ENCODE peak calls at places on chromosomes 16 and 17, in four cellular contexts. T, Y, X and U are unnamed samples.
A peak's percentile ranks its signal among the peaks of the same experiment; 100 is the strongest.

GRCh38 chr16:12057276-12057675 is 80.7 kb downstream of the SNX29 start:
- DNase-seq in Y (no peak), X (no peak), T (peak; percentile 86), U (no peak)

GRCh38 chr17:33469911-33470310 is 176.8 kb upstream of the ASIC2 start:
- DNase-seq in Y (no peak), X (peak; percentile 4), T (peak; percentile 96), U (no peak)

GRCh38 chr16:80150978-80151705 is 389.7 kb upstream of the DYNLRB2 start:
- DNase-seq in T (peak; percentile 30), Y (no peak), X (no peak), U (no peak)

GRCh38 chr17:7020894-7021664 is 1.8 kb upstream of the BCL6B start:
- DNase-seq in T (no peak), Y (no peak), X (no peak), U (no peak)

GRCh38 chr16:88782454-88783390 is 2.3 kb downstream of the PIEZO1 start:
- DNase-seq in X (no peak), T (peak; percentile 59), Y (no peak), U (peak; percentile 53)

GRCh38 chr16:76639685-76640289 is 362.6 kb downstream of the CNTNAP4 start:
- DNase-seq in X (peak; percentile 16), T (peak; percentile 20), Y (peak; percentile 64), U (peak; percentile 40)

GRCh38 chr16:1670371-1670770 is 7.7 kb upstream of the JPT2 start:
- DNase-seq in T (no peak), X (no peak), Y (no peak), U (no peak)

GRCh38 chr16:75002474-75002873 is 3.6 kb downstream of the ZNRF1 start:
- DNase-seq in T (no peak), X (no peak), Y (no peak), U (no peak)

GRCh38 chr16:86896976-86897375 is 318.6 kb downstream of the FOXL1 start:
- DNase-seq in T (no peak), X (no peak), Y (no peak), U (no peak)

GRCh38 chr17:45190503-45191282 is 29.0 kb downstream of the HEXIM2 start:
- DNase-seq in T (no peak), Y (no peak), X (no peak), U (no peak)

GRCh38 chr17:32310927-32311568 is 30.9 kb downstream of the C17orf75 start:
- DNase-seq in X (no peak), T (no peak), Y (no peak), U (no peak)

GRCh38 chr17:77429985-77430752 is 289.4 kb downstream of the SEC14L1 start:
- DNase-seq in X (peak; percentile 86), T (peak; percentile 100), Y (peak; percentile 90), U (peak; percentile 84)

GRCh38 chr17:60079401-60079861 is 710 bp upstream of the HEATR6 start:
- DNase-seq in Y (no peak), X (no peak), T (peak; percentile 45), U (no peak)

GRCh38 chr17:74453665-74454196 is 12.7 kb upstream of the CD300A start:
- DNase-seq in T (no peak), Y (peak; percentile 91), X (no peak), U (peak; percentile 86)

GRCh38 chr17:80545499-80545826 is 825 bp downstream of the RPTOR start:
- DNase-seq in Y (no peak), T (no peak), X (no peak), U (peak; percentile 4)

GRCh38 chr16:74298104-74298503 is 1.5 kb downstream of the PSMD7 start:
- DNase-seq in X (no peak), Y (no peak), T (no peak), U (no peak)

GRCh38 chr17:2262146-2262587 is 41.4 kb downstream of the SMG6 start:
- DNase-seq in Y (no peak), T (peak; percentile 75), X (peak; percentile 59), U (no peak)

GRCh38 chr17:54948380-54948779 is 20.1 kb downstream of the COX11 start:
- DNase-seq in T (peak; percentile 74), Y (no peak), X (peak; percentile 84), U (peak; percentile 7)

GRCh38 chr17:64679710-64680216 is 17.7 kb upstream of the SMURF2 start:
- DNase-seq in Y (no peak), X (peak; percentile 36), T (peak; percentile 77), U (no peak)

GRCh38 chr16:79372504-79373184 is 227.9 kb downstream of the MAF start:
- DNase-seq in Y (no peak), T (peak; percentile 51), X (peak; percentile 49), U (no peak)

GRCh38 chr16:2825049-2825742 is 4.9 kb upstream of the ZG16B start:
- DNase-seq in Y (no peak), T (no peak), X (no peak), U (no peak)

GRCh38 chr17:2865228-2865627 is 69.0 kb downstream of the RAP1GAP2 start:
- DNase-seq in T (no peak), Y (no peak), X (no peak), U (peak; percentile 9)

GRCh38 chr17:55426851-55427586 is 5.4 kb upstream of the MMD start:
- DNase-seq in X (no peak), T (peak; percentile 81), Y (no peak), U (peak; percentile 74)

GRCh38 chr17:42484304-42484703 is 25.6 kb downstream of the ATP6V0A1 start:
- DNase-seq in X (no peak), Y (no peak), T (no peak), U (peak; percentile 7)

GRCh38 chr16:83532634-83533033 is 275.1 kb upstream of the HSBP1 start:
- DNase-seq in Y (no peak), T (no peak), X (no peak), U (no peak)

GRCh38 chr17:17628388-17629008 is 37.0 kb upstream of the PEMT start:
- DNase-seq in X (no peak), Y (no peak), T (no peak), U (peak; percentile 56)
- H3K4me3 ChIP-seq in X (no peak overlapping the region), Y (no peak overlapping the region), T (peak overlapping the region; percentile 7), U (peak overlapping the region; percentile 45)

GRCh38 chr17:76353004-76353598 is 615 bp downstream of the PRPSAP1 start:
- DNase-seq in X (no peak), Y (no peak), T (peak; percentile 28), U (peak; percentile 18)

GRCh38 chr17:76354747-76355310 is 1.1 kb upstream of the PRPSAP1 start:
- DNase-seq in T (no peak), X (no peak), Y (no peak), U (no peak)

GRCh38 chr17:76351526-76352071 is 2.1 kb downstream of the PRPSAP1 start:
- DNase-seq in Y (no peak), X (no peak), T (no peak), U (no peak)

GRCh38 chr17:76354317-76354729 is 607 bp upstream of the PRPSAP1 start:
- DNase-seq in Y (no peak), X (no peak), T (no peak), U (no peak)

GRCh38 chr17:76353599-76354316 is at the start of gene PRPSAP1:
- DNase-seq in T (peak; percentile 89), X (peak; percentile 65), Y (peak; percentile 89), U (peak; percentile 95)
- TF ChIP-seq CTCF in T (peak; percentile 46), X (peak; percentile 64), Y (peak; percentile 49), U (no peak)

GRCh38 chr17:81854974-81855774 is 5.2 kb downstream of the P4HB start:
- DNase-seq in T (no peak), X (no peak), Y (no peak), U (peak; percentile 13)
- H3K4me3 ChIP-seq in T (no peak overlapping the region), X (no peak overlapping the region), Y (no peak overlapping the region), U (no peak overlapping the region)

GRCh38 chr16:53703590-53704444 is at the start of the genes FTO and RPGRIP1L:
- DNase-seq in X (peak; percentile 99), Y (peak; percentile 100), T (peak; percentile 99), U (peak; percentile 99)
- TF ChIP-seq CTCF in X (peak; percentile 5), Y (no peak), T (no peak), U (peak; percentile 5)